ENCODE peak calls at places on chromosome 11, in six cellular contexts. G is caudate nucleus, Q is nephron progenitor cell, I is GM10248, U is cardiac fibroblast, Z is heart left ventricle. O is an unnamed sample.

GRCh38 chr11:69463181-69463891 is 18.1 kb upstream of the LINC01488 start:
- DNase-seq in I (no peak), Z (peak; percentile 73), G (no peak), U (peak; percentile 85), Q (peak; percentile 36), O (no peak)

GRCh38 chr11:65944191-65944590 is 1.1 kb upstream of the TSGA10IP start:
- DNase-seq in U (no peak), G (no peak), Q (no peak), Z (no peak), I (no peak), O (no peak)

GRCh38 chr11:109480251-109480650 is 58.3 kb downstream of the C11orf87 start:
- DNase-seq in Q (no peak), Z (no peak), I (no peak), U (no peak), G (no peak), O (no peak)

GRCh38 chr11:120522736-120523135 is 11.2 kb downstream of the GRIK4 start:
- DNase-seq in G (no peak), I (no peak), Z (no peak), Q (no peak), U (no peak), O (no peak)

GRCh38 chr11:15569626-15570025 is 454.9 kb downstream of the INSC start:
- DNase-seq in U (peak; percentile 16), I (no peak), Z (peak; percentile 58), Q (no peak), G (no peak), O (no peak)

GRCh38 chr11:32829157-32829679 is 509 bp upstream of the PRRG4 start:
- DNase-seq in U (no peak), G (no peak), Z (no peak), Q (no peak), I (peak; percentile 57), O (peak; percentile 82)

GRCh38 chr11:88508808-88509581 is 171.5 kb upstream of the CTSC start:
- DNase-seq in Q (peak; percentile 50), G (no peak), I (peak; percentile 31), Z (peak; percentile 26), U (peak; percentile 33), O (no peak)

GRCh38 chr11:103870821-103871309 is 165.6 kb upstream of the DDI1 start:
- DNase-seq in Q (no peak), I (no peak), G (no peak), Z (peak; percentile 30), U (peak; percentile 45), O (no peak)

GRCh38 chr11:17275376-17276235 is 933 bp upstream of the NUCB2 start:
- DNase-seq in Z (no peak), U (no peak), Q (no peak), I (no peak), G (no peak), O (no peak)

GRCh38 chr11:33530824-33531223 is 169.8 kb downstream of the C11orf91 start:
- DNase-seq in U (peak; percentile 43), Q (no peak), Z (no peak), I (no peak), G (no peak), O (no peak)

GRCh38 chr11:13009921-13010736 is 1.0 kb downstream of the RASSF10 start:
- DNase-seq in U (no peak), G (no peak), I (no peak), Q (peak; percentile 56), Z (no peak), O (no peak)

GRCh38 chr11:114366331-114367243 is 33.7 kb downstream of the C11orf71 start:
- DNase-seq in U (peak; percentile 75), I (no peak), Q (no peak), Z (no peak), G (no peak), O (no peak)

GRCh38 chr11:6438979-6439571 is 1.7 kb downstream of the HPX start:
- DNase-seq in Q (peak; percentile 51), Z (peak; percentile 43), U (peak; percentile 75), I (no peak), G (peak; percentile 67), O (peak; percentile 37)

GRCh38 chr11:65645710-65646109 is 7.8 kb downstream of the SIPA1 start:
- DNase-seq in U (peak; percentile 14), Q (no peak), Z (no peak), G (no peak), I (no peak), O (no peak)

GRCh38 chr11:88301478-88302140 is 35.9 kb downstream of the CTSC start:
- DNase-seq in G (no peak), Q (no peak), I (peak; percentile 35), Z (no peak), U (peak; percentile 51), O (no peak)

GRCh38 chr11:78140392-78141077 is 1.1 kb upstream of the ALG8 start:
- DNase-seq in Z (no peak), Q (peak; percentile 9), U (no peak), G (peak; percentile 55), I (no peak), O (peak; percentile 12)

GRCh38 chr11:45031912-45032519 is 81.3 kb upstream of the TP53I11 start:
- DNase-seq in Z (no peak), U (no peak), G (no peak), Q (no peak), I (peak; percentile 63), O (peak; percentile 77)

GRCh38 chr11:87228820-87229219 is 191.1 kb downstream of the TMEM135 start:
- DNase-seq in Z (no peak), I (no peak), G (no peak), Q (no peak), U (no peak), O (no peak)

GRCh38 chr11:68977781-68978625 is 2.8 kb downstream of the MRGPRD start:
- DNase-seq in Z (no peak), G (no peak), I (no peak), Q (no peak), U (no peak), O (no peak)

GRCh38 chr11:95230054-95231034 is 658 bp downstream of the SESN3 start:
- DNase-seq in U (peak; percentile 36), I (no peak), Z (peak; percentile 20), G (no peak), Q (peak; percentile 53), O (peak; percentile 34)

GRCh38 chr11:9516113-9516512 is 55.3 kb downstream of the ZNF143 start:
- DNase-seq in U (no peak), G (no peak), Q (no peak), I (no peak), Z (no peak), O (no peak)

GRCh38 chr11:118916842-118917388 is 8.8 kb downstream of the BCL9L start:
- DNase-seq in G (no peak), Q (peak; percentile 47), Z (no peak), I (no peak), U (peak; percentile 94), O (no peak)

GRCh38 chr11:62245271-62245753 is 3.3 kb downstream of the SCGB1D2 start:
- DNase-seq in Q (peak; percentile 79), G (no peak), U (peak; percentile 40), I (peak; percentile 30), Z (no peak), O (no peak)

GRCh38 chr11:94151311-94151710 is 22.7 kb downstream of the PANX1 start:
- DNase-seq in G (no peak), Z (no peak), Q (no peak), U (no peak), I (no peak), O (no peak)

GRCh38 chr11:59857444-59858434 is 8.5 kb downstream of the TCN1 start:
- DNase-seq in Z (no peak), U (no peak), G (no peak), I (no peak), Q (no peak), O (no peak)

GRCh38 chr11:74024630-74025029 is 15.7 kb upstream of the UCP3 start:
- DNase-seq in Z (no peak), I (no peak), Q (no peak), U (peak; percentile 93), G (no peak), O (no peak)

GRCh38 chr11:13776134-13776815 is 107.8 kb downstream of the FAR1 start:
- DNase-seq in Q (peak; percentile 33), U (peak; percentile 7), G (no peak), Z (no peak), I (no peak), O (peak; percentile 31)

GRCh38 chr11:128232588-128232987 is 354.8 kb downstream of the ETS1 start:
- DNase-seq in U (no peak), Q (no peak), Z (no peak), G (no peak), I (no peak), O (no peak)

GRCh38 chr11:72373163-72373562 is 61.2 kb downstream of the CLPB start:
- DNase-seq in I (no peak), Q (peak; percentile 22), G (no peak), Z (no peak), U (no peak), O (no peak)

GRCh38 chr11:117298195-117298594 is 7.0 kb downstream of the BACE1-AS start:
- DNase-seq in Q (no peak), I (no peak), Z (no peak), G (no peak), U (no peak), O (no peak)

GRCh38 chr11:44309483-44310197 is at the start of gene ALX4:
- DNase-seq in U (no peak), Z (peak; percentile 54), I (no peak), G (no peak), Q (peak; percentile 68), O (no peak)

GRCh38 chr11:109996060-109996459 is 97.1 kb upstream of the ZC3H12C start:
- DNase-seq in I (no peak), Z (no peak), U (no peak), G (no peak), Q (no peak), O (no peak)

GRCh38 chr11:61912530-61912898 is 4.9 kb downstream of the RAB3IL1 start:
- DNase-seq in Z (peak; percentile 58), U (no peak), I (no peak), G (no peak), Q (no peak), O (no peak)

GRCh38 chr11:14625804-14626203 is 17.8 kb upstream of the PDE3B start:
- DNase-seq in I (no peak), G (no peak), U (no peak), Z (no peak), Q (no peak), O (no peak)

GRCh38 chr11:47494996-47495855 is 46.3 kb upstream of the RAPSN start:
- DNase-seq in G (no peak), U (peak; percentile 67), I (no peak), Z (no peak), Q (no peak), O (no peak)

GRCh38 chr11:30586251-30587144 is at the start of gene MPPED2:
- DNase-seq in Z (peak; percentile 53), Q (peak; percentile 37), U (no peak), G (peak; percentile 81), I (peak; percentile 59), O (peak; percentile 56)